ENCODE peak calls at places on chromosome 4, in six cellular contexts. V is kidney; I is pancreas; G is CD8-positive, alpha-beta memory T cell; M is lung; R is left ventricle myocardium inferior. L is an unnamed sample.
A peak's percentile ranks its signal among the peaks of the same experiment; 100 is the strongest.

GRCh38 chr4:174193438-174194015 is 89.9 kb downstream of the FBXO8 start:
- DNase-seq in I (no peak), G (no peak), M (no peak), V (no peak), R (no peak), L (peak; percentile 90)

GRCh38 chr4:7863911-7864681 is 75.6 kb downstream of the AFAP1 start:
- DNase-seq in V (no peak), M (no peak), G (no peak), I (no peak), R (no peak), L (no peak)

GRCh38 chr4:184262901-184263300 is 45.2 kb upstream of the ENPP6 start:
- DNase-seq in I (no peak), M (no peak), G (no peak), R (no peak), V (no peak), L (no peak)

GRCh38 chr4:94459462-94460161 is 7.9 kb downstream of the PDLIM5 start:
- DNase-seq in V (no peak), G (no peak), I (no peak), R (no peak), M (no peak), L (no peak)

GRCh38 chr4:119585771-119586170 is 42.8 kb downstream of the PDE5A start:
- DNase-seq in V (no peak), G (no peak), M (no peak), I (no peak), R (no peak), L (no peak)

GRCh38 chr4:126794363-126794762 is 838.4 kb upstream of the INTU start:
- DNase-seq in G (no peak), R (no peak), M (no peak), V (no peak), I (no peak), L (no peak)

GRCh38 chr4:110512901-110513300 is 36.9 kb downstream of the ENPEP start:
- DNase-seq in M (no peak), V (no peak), R (no peak), G (no peak), I (no peak), L (no peak)

GRCh38 chr4:119540249-119540648 is 88.4 kb downstream of the PDE5A start:
- DNase-seq in M (no peak), R (no peak), V (no peak), I (no peak), G (no peak), L (no peak)

GRCh38 chr4:106351016-106351415 is 17.6 kb downstream of the GIMD1 start:
- DNase-seq in V (no peak), R (no peak), I (no peak), M (no peak), G (no peak), L (no peak)

GRCh38 chr4:6372649-6373525 is 99.5 kb downstream of the PPP2R2C start:
- DNase-seq in V (peak; percentile 29), I (no peak), R (peak; percentile 2), M (no peak), G (no peak), L (peak; percentile 63)

GRCh38 chr4:53068755-53069154 is 206.6 kb downstream of the RASL11B start:
- DNase-seq in G (no peak), R (no peak), I (no peak), M (no peak), V (no peak), L (no peak)

GRCh38 chr4:141788169-141788915 is 152.0 kb downstream of the IL15 start:
- DNase-seq in G (no peak), M (no peak), V (no peak), R (no peak), I (no peak), L (no peak)

GRCh38 chr4:56786955-56787354 is 34.5 kb downstream of the SPINK2 start:
- DNase-seq in M (peak; percentile 38), G (no peak), V (peak; percentile 91), R (peak; percentile 76), I (no peak), L (peak; percentile 8)

GRCh38 chr4:123232439-123232838 is 164.2 kb upstream of the SPRY1 start:
- DNase-seq in R (no peak), V (no peak), G (no peak), I (no peak), M (no peak), L (no peak)

GRCh38 chr4:125728568-125728967 is 413.8 kb downstream of the FAT4 start:
- DNase-seq in R (no peak), M (peak; percentile 56), G (no peak), I (no peak), V (no peak), L (no peak)

GRCh38 chr4:119490335-119490734 is 138.3 kb downstream of the PDE5A start:
- DNase-seq in V (no peak), G (no peak), M (no peak), R (no peak), I (no peak), L (no peak)

GRCh38 chr4:40878548-40879055 is 128.8 kb downstream of the NSUN7 start:
- DNase-seq in G (no peak), R (no peak), V (no peak), I (no peak), M (no peak), L (no peak)

GRCh38 chr4:46425775-46426400 is 36.0 kb upstream of the GABRA2 start:
- DNase-seq in I (no peak), M (no peak), R (no peak), V (no peak), G (no peak), L (no peak)

GRCh38 chr4:174749091-174749490 is 80.0 kb downstream of the GLRA3 start:
- DNase-seq in G (no peak), R (no peak), M (no peak), V (no peak), I (no peak), L (no peak)

GRCh38 chr4:41028392-41029076 is 185.8 kb downstream of the APBB2 start:
- DNase-seq in M (no peak), G (no peak), R (no peak), V (no peak), I (no peak), L (no peak)

GRCh38 chr4:8410641-8411271 is 29.8 kb downstream of the ACOX3 start:
- DNase-seq in M (peak; percentile 44), V (no peak), R (peak; percentile 66), G (no peak), I (no peak), L (peak; percentile 95)

GRCh38 chr4:113293043-113293560 is 243.6 kb downstream of the ANK2 start:
- DNase-seq in I (no peak), G (no peak), M (no peak), V (no peak), R (no peak), L (no peak)

GRCh38 chr4:113293673-113294072 is 244.2 kb downstream of the ANK2 start:
- DNase-seq in R (no peak), G (no peak), V (no peak), I (no peak), M (no peak), L (no peak)

GRCh38 chr4:113294910-113295309 is 245.5 kb downstream of the ANK2 start:
- DNase-seq in G (no peak), V (no peak), I (no peak), R (no peak), M (no peak), L (no peak)

GRCh38 chr4:113290666-113291065 is 241.2 kb downstream of the ANK2 start:
- DNase-seq in R (no peak), I (no peak), G (no peak), V (no peak), M (no peak), L (no peak)

GRCh38 chr4:113292371-113293042 is 243.1 kb downstream of the ANK2 start:
- DNase-seq in V (peak; percentile 72), R (peak; percentile 37), G (no peak), I (no peak), M (no peak), L (no peak)
- H3K4me3 ChIP-seq in V (peak overlapping the region; percentile 35), R (peak overlapping the region; percentile 47), G (no peak overlapping the region), I (no peak overlapping the region), M (no peak overlapping the region), L (no peak overlapping the region)

GRCh38 chr4:27787195-27787594 is 926.6 kb downstream of the STIM2 start:
- DNase-seq in G (no peak), V (no peak), R (no peak), I (no peak), M (no peak), L (no peak)

GRCh38 chr4:27790911-27791310 is 930.3 kb downstream of the STIM2 start:
- DNase-seq in V (no peak), G (no peak), I (no peak), M (no peak), R (no peak), L (no peak)

GRCh38 chr4:27789768-27790167 is 929.1 kb downstream of the STIM2 start:
- DNase-seq in G (no peak), V (no peak), I (no peak), M (no peak), R (no peak), L (no peak)

DNA sequence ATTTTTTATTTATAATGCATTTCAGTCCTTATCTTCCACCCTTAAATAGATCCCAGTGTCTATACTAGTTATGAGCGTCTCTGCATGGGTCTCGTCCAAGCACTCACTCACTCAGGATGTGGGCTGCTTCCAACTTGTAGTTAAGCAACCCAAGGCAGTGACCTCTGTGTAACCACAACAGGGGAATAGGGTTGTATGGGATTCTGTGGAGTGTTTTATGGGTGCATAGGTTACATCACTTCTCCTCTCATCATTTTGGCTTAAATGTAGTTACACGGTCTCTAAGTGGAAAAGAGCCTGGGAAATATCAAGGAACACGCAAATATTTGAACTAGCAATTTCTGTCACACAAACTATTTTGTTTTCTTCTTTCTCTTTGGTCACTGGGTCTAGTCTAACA is 931.0 kb downstream of the STIM2 start:
- DNase-seq in V (no peak), R (no peak), G (no peak), M (no peak), I (no peak), L (no peak)
- H3K9me3 ChIP-seq in V (no peaks in the 10 kb centered on the region), R (no peaks in the 10 kb centered on the region), G (no peaks in the 10 kb centered on the region), M (no peaks in the 10 kb centered on the region), I (no peaks in the 10 kb centered on the region), L (no peaks in the 10 kb centered on the region)

DNA sequence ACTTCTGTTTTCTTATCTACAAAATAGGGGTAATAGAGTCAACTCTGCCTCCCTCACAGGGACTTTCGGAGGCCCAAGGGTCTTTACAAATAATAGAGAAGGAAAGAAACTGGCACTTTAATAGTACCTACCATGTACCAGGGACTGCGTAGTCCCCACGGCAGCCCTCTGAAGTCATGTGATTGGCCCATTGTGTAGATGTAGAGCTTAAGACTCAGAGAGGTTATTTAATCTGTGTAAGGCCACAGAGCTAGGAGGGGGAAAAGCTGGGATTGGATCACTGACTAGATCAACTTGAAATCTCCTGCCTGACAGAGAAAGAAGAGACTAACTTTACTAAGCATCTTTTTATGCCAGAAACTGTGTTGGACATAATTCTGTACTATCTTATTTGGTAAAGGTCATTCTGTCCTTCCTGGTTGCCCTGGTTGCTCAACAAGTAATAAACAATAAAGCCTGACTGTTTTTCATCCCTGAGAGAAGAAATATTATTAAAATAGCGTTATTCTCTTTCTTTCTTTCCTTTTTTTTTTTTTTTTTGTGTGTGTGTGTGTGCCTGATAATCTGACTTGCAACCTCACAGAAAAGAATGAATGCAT is 59.7 kb downstream of the NFKB1 start:
- DNase-seq in V (no peak), R (no peak), I (no peak), M (no peak), G (no peak), L (no peak)
- H3K4me3 ChIP-seq in V (no peak overlapping the region), R (no peak overlapping the region), I (no peak overlapping the region), M (no peak overlapping the region), G (no peak overlapping the region), L (no peak overlapping the region)

DNA sequence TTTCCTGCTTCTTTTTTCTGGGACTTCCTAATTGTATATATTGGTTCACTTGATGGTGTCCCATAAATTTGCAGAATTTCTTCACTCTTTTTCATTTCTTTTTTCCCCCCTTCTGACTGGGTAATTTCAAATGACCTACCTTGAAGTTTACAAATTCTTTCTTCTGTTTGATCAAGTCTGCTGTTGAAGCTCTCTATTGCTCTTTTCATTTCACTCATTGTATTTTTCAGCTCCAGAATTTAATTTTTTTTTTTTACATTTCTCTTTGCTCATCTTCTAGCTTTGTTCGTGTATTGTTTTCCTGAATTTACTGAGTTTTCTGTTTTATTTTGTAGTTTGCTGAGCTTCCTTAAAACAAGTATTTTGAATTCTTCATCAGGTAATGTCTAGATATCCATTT is 61.7 kb upstream of the SRD5A3 start:
- DNase-seq in G (no peak), M (no peak), I (no peak), V (no peak), R (no peak), L (no peak)
- H3K9me3 ChIP-seq in G (no peaks in the 10 kb centered on the region), M (peaks cover 8% of the 10 kb centered on the region), I (no peaks in the 10 kb centered on the region), V (peaks cover 19% of the 10 kb centered on the region), R (peaks cover 52% of the 10 kb centered on the region), L (no peaks in the 10 kb centered on the region)

L was measured in BE2C.